ENCODE peak calls at places on chromosome 9, in seven cellular contexts. W is BE2C; S is CD8-positive, alpha-beta T cell; U is mucosa of descending colon; E is left ventricle myocardium inferior; T is IMR-90; D is Peyer's patch. Y is an unnamed sample.

GRCh38 chr9:96441798-96442445 is 8.0 kb upstream of the HABP4 start:
- DNase-seq in W (no peak), S (no peak), U (no peak), E (no peak), T (peak; percentile 23), D (peak; percentile 53), Y (no peak)

GRCh38 chr9:123771690-123772089 is 158.2 kb downstream of the DENND1A start:
- DNase-seq in W (peak; percentile 39), S (no peak), U (no peak), E (no peak), T (no peak), D (no peak), Y (no peak)

GRCh38 chr9:116978155-116978554 is 291.1 kb downstream of the TRIM32 start:
- DNase-seq in W (no peak), S (no peak), U (no peak), E (no peak), T (no peak), D (no peak), Y (no peak)

GRCh38 chr9:120383999-120384924 is 195.7 kb downstream of the CDK5RAP2 start:
- DNase-seq in W (no peak), S (no peak), U (peak; percentile 52), E (no peak), T (peak; percentile 65), D (no peak), Y (peak; percentile 37)

GRCh38 chr9:96667363-96667728 is 12.2 kb upstream of the PRXL2C start:
- DNase-seq in W (no peak), S (no peak), U (no peak), E (no peak), T (no peak), D (no peak), Y (no peak)

GRCh38 chr9:3507395-3508077 is 18.3 kb downstream of the RFX3 start:
- DNase-seq in W (no peak), S (no peak), U (no peak), E (no peak), T (no peak), D (no peak), Y (no peak)

GRCh38 chr9:69554945-69555344 is 117.2 kb downstream of the APBA1 start:
- DNase-seq in W (peak; percentile 42), S (no peak), U (no peak), E (no peak), T (peak; percentile 93), D (no peak), Y (no peak)

GRCh38 chr9:14372437-14373318 is 58.7 kb upstream of the NFIB start:
- DNase-seq in W (peak; percentile 43), S (no peak), U (no peak), E (peak; percentile 51), T (peak; percentile 69), D (peak; percentile 53), Y (no peak)

GRCh38 chr9:108743901-108744371 is 111.8 kb downstream of the ACTL7B start:
- DNase-seq in W (no peak), S (no peak), U (no peak), E (no peak), T (no peak), D (no peak), Y (no peak)

GRCh38 chr9:37988602-37989001 is 80.4 kb downstream of the SHB start:
- DNase-seq in W (no peak), S (no peak), U (no peak), E (no peak), T (no peak), D (no peak), Y (no peak)

GRCh38 chr9:70403618-70404025 is 10.8 kb downstream of the KLF9 start:
- DNase-seq in W (no peak), S (no peak), U (no peak), E (no peak), T (peak; percentile 47), D (no peak), Y (no peak)

GRCh38 chr9:3963266-3964019 is 336.4 kb downstream of the GLIS3 start:
- DNase-seq in W (no peak), S (no peak), U (no peak), E (no peak), T (peak; percentile 93), D (no peak), Y (no peak)

GRCh38 chr9:13445123-13445522 is 165.6 kb upstream of the MPDZ start:
- DNase-seq in W (no peak), S (no peak), U (no peak), E (no peak), T (no peak), D (no peak), Y (no peak)

GRCh38 chr9:104090578-104090977 is 3.5 kb upstream of the SMC2 start:
- DNase-seq in W (no peak), S (no peak), U (no peak), E (no peak), T (no peak), D (no peak), Y (no peak)

GRCh38 chr9:136476369-136477150 is 6.3 kb downstream of the SEC16A start:
- DNase-seq in W (no peak), S (no peak), U (no peak), E (no peak), T (no peak), D (no peak), Y (no peak)

GRCh38 chr9:113705938-113706519 is 170.1 kb upstream of the ZNF618 start:
- DNase-seq in W (no peak), S (no peak), U (no peak), E (no peak), T (no peak), D (no peak), Y (no peak)

GRCh38 chr9:80968611-80969010 is 720.7 kb downstream of the TLE1 start:
- DNase-seq in W (no peak), S (no peak), U (no peak), E (no peak), T (peak; percentile 87), D (no peak), Y (no peak)

GRCh38 chr9:110141118-110141797 is 66.7 kb downstream of the C9orf152 start:
- DNase-seq in W (no peak), S (no peak), U (no peak), E (no peak), T (peak; percentile 99), D (no peak), Y (no peak)

GRCh38 chr9:133585481-133586367 is 23.5 kb downstream of the FAM163B start:
- DNase-seq in W (peak; percentile 96), S (no peak), U (no peak), E (no peak), T (no peak), D (no peak), Y (no peak)

GRCh38 chr9:33442125-33442524 is 5.3 kb downstream of the AQP3 start:
- DNase-seq in W (no peak), S (no peak), U (no peak), E (no peak), T (no peak), D (no peak), Y (no peak)

GRCh38 chr9:130183133-130183762 is 11.0 kb downstream of the NCS1 start:
- DNase-seq in W (no peak), S (no peak), U (no peak), E (no peak), T (peak; percentile 71), D (no peak), Y (no peak)

GRCh38 chr9:35193762-35194161 is 32.0 kb downstream of the UNC13B start:
- DNase-seq in W (no peak), S (no peak), U (no peak), E (no peak), T (peak; percentile 2), D (no peak), Y (no peak)
- H3K9me3 ChIP-seq in W (no peaks in the 10 kb centered on the region), S (no peaks in the 10 kb centered on the region), U (peaks cover 37% of the 10 kb centered on the region), E (peaks cover 33% of the 10 kb centered on the region), T (peaks cover 6% of the 10 kb centered on the region), D (peaks cover 21% of the 10 kb centered on the region), Y (peaks cover 19% of the 10 kb centered on the region)

DNA sequence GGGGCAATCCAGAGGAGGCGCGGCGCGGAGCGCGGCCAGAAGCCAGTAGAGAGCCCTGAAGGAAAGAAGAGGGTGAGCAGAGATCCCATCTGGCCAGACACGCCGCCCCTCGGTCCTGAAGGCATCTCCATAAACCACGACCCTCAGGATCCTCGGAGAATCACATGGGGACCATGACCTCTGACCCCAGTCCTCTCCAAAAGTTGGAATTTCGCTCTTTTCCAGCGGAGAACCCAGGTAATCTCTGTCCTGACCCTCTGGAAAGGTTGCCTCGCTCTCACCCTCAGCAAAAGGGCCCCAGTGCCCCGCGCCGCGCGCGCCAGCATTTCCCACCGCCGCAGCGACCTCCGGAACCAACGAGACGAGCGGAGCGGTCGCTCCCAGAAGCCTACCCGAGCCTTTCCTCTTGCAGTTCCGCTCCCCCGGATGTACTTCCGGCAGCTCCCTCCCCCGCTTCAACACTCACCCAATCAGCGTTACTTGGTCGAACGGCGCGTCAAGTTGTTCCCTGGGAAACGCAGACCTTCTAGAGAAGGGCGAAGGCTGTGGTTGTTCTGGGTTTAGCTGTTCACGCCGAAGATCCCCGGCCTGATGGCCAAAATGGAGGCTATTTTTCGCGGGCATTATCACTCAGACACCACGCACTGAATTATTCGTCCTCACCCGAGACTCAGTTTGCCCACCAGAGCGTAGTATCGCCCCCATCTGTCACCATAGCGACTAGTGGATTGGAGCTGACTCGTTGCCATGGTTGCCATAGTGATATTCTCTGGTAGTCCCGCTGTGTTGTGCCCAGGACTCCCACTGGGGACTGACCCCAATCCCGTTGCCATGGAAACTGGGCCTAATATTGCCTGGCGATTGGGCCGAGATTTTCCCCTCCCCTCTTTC is at the start of gene STOML2:
- DNase-seq in W (peak; percentile 95), S (peak; percentile 88), U (peak; percentile 92), E (peak; percentile 94), T (peak; percentile 96), D (peak; percentile 98), Y (peak; percentile 96)
- H3K9me3 ChIP-seq in W (no peaks in the 10 kb centered on the region), S (no peaks in the 10 kb centered on the region), U (no peaks in the 10 kb centered on the region), E (no peaks in the 10 kb centered on the region), T (no peaks in the 10 kb centered on the region), D (no peaks in the 10 kb centered on the region), Y (no peaks in the 10 kb centered on the region)

GRCh38 chr9:5651246-5651645 is 22.3 kb downstream of the RIC1 start:
- DNase-seq in W (no peak), S (no peak), U (no peak), E (no peak), T (no peak), D (no peak), Y (no peak)

GRCh38 chr9:5652810-5653209 is 23.9 kb downstream of the RIC1 start:
- DNase-seq in W (no peak), S (no peak), U (no peak), E (no peak), T (no peak), D (no peak), Y (no peak)

GRCh38 chr9:5650356-5651105 is 21.6 kb downstream of the RIC1 start:
- DNase-seq in W (no peak), S (no peak), U (no peak), E (no peak), T (no peak), D (no peak), Y (no peak)
- H3K9me3 ChIP-seq in W (no peaks in the 10 kb centered on the region), S (peaks cover 9% of the 10 kb centered on the region), U (peaks cover 24% of the 10 kb centered on the region), E (peaks cover 66% of the 10 kb centered on the region), T (peaks cover 5% of the 10 kb centered on the region), D (peaks cover 20% of the 10 kb centered on the region), Y (peaks cover 22% of the 10 kb centered on the region)

DNA sequence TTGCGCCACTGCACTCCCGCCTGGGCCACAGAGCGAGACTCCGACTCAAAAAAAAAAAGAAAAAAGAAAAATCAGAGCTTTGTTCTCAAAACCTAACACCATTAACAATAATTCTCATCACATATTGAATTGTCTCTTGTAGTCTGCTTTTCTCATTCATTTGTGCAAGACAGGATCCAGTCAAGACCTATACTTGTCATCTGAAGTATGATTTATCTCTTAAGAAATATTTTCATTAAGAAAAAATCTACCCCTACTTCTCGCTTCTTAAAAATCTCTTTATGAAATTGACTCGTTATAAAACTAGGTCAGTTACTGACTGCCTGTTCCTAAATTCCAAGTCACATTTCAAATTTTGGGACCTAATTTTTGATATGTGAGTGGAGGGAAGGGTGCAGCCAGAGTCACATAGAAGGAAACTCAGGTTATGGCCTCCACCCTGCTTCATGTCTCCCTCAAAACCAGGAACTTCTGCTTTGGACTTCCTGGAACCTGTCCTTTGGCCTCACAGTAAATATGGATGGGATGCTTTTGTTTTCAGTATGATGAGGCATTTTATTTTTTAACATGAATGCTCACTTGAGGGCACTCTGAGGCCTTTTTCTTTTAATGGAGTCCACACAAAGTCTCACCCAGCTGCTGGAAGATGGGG is 18.9 kb downstream of the ZNF169 start:
- DNase-seq in W (no peak), S (no peak), U (no peak), E (no peak), T (no peak), D (no peak), Y (no peak)
- H3K9me3 ChIP-seq in W (no peaks in the 10 kb centered on the region), S (no peaks in the 10 kb centered on the region), U (peaks cover 2% of the 10 kb centered on the region), E (no peaks in the 10 kb centered on the region), T (no peaks in the 10 kb centered on the region), D (peaks cover 7% of the 10 kb centered on the region), Y (no peaks in the 10 kb centered on the region)